ENCODE peak calls at places on chromosomes 11 and 22, in seven cellular contexts. S is activated CD4-positive, CD25-positive, alpha-beta regulatory T cell treated with anti-CD3 and anti-CD28 coated beads, Interleukin-2, amount 50 U/mL, for 72 hours; R is nucleus accumbens; W is MM.1S; N is mesenchymal stem cell; T is activated T-cell treated with anti-CD3 and anti-CD28 coated beads for 1 hour; H is KBM-7. U is an unnamed sample.

GRCh38 chr11:84866922-84867321 is 760.2 kb downstream of the DLG2 start:
- DNase-seq in R (no peak), T (no peak), N (no peak), W (no peak), H (no peak), S (no peak), U (no peak)

GRCh38 chr22:42770941-42771647 is 50.4 kb upstream of the A4GALT start:
- DNase-seq in S (no peak), H (no peak), T (no peak), W (no peak), R (no peak), N (no peak), U (no peak)

GRCh38 chr11:16737860-16738197 is 618 bp upstream of the C11orf58 start:
- DNase-seq in W (no peak), R (no peak), N (no peak), S (no peak), H (no peak), T (no peak), U (no peak)

GRCh38 chr11:81444306-81444705 is 1289.4 kb downstream of the FAM181B start:
- DNase-seq in T (no peak), H (no peak), N (no peak), R (no peak), S (no peak), W (peak; percentile 53), U (no peak)

GRCh38 chr11:12288934-12289666 is 88.3 kb upstream of the PARVA start:
- DNase-seq in N (no peak), T (no peak), H (no peak), R (no peak), W (no peak), S (no peak), U (no peak)

GRCh38 chr11:71240865-71241691 is 11.3 kb downstream of the SHANK2 start:
- DNase-seq in T (no peak), S (no peak), R (no peak), W (no peak), N (peak; percentile 99), H (no peak), U (no peak)

GRCh38 chr22:45915841-45916240 is 61.1 kb downstream of the WNT7B start:
- DNase-seq in W (no peak), R (no peak), N (no peak), S (no peak), H (no peak), T (no peak), U (no peak)

GRCh38 chr22:20238567-20239062 is 29.5 kb downstream of the RTN4R start:
- DNase-seq in N (peak; percentile 9), S (peak; percentile 49), H (peak; percentile 63), R (no peak), T (peak; percentile 33), W (peak; percentile 36), U (peak; percentile 77)

U was measured in activated naive CD8-positive, alpha-beta T cell treated with anti-CD3 and anti-CD28 coated beads, Interleukin-2, amount 10 ng/mL, durations not matched to agents 7 days and 5 days.